ENCODE peak calls at places on chromosomes 1 and 21, in four cellular contexts. Y, A, K and P are unnamed samples.
A peak's percentile ranks its signal among the peaks of the same experiment; 100 is the strongest.

GRCh38 chr1:69915347-69915746 is 290.0 kb downstream of the LRRC40 start:
- DNase-seq in Y (no peak), A (no peak), K (no peak), P (peak; percentile 57)

GRCh38 chr1:116001739-116002487 is 25.6 kb downstream of the SLC22A15 start:
- DNase-seq in Y (no peak), A (no peak), K (no peak), P (no peak)

GRCh38 chr1:65083263-65083896 is 64.6 kb upstream of the AK4 start:
- DNase-seq in Y (peak; percentile 13), A (no peak), K (no peak), P (no peak)

GRCh38 chr1:85438353-85438752 is 26.6 kb downstream of the DDAH1 start:
- DNase-seq in Y (peak; percentile 19), A (no peak), K (no peak), P (peak; percentile 78)

GRCh38 chr1:162882248-162882666 is 21.3 kb upstream of the CCDC190 start:
- DNase-seq in Y (no peak), A (no peak), K (no peak), P (no peak)

GRCh38 chr1:23980725-23981063 is 567 bp upstream of the SRSF10 start:
- DNase-seq in Y (peak; percentile 77), A (no peak), K (no peak), P (no peak)

GRCh38 chr1:108670131-108670773 is 9.4 kb upstream of the HENMT1 start:
- DNase-seq in Y (no peak), A (no peak), K (no peak), P (no peak)

GRCh38 chr1:165883056-165883455 is 55.6 kb downstream of the UCK2 start:
- DNase-seq in Y (no peak), A (no peak), K (no peak), P (no peak)

GRCh38 chr1:210104103-210104502 is 128.5 kb upstream of the SERTAD4 start:
- DNase-seq in Y (no peak), A (no peak), K (no peak), P (no peak)

GRCh38 chr1:209368864-209369598 is 214.5 kb upstream of the CAMK1G start:
- DNase-seq in Y (peak; percentile 85), A (no peak), K (peak; percentile 74), P (peak; percentile 11)

GRCh38 chr1:27001570-27002360 is 8.3 kb downstream of the TRNP1 start:
- DNase-seq in Y (no peak), A (peak; percentile 67), K (no peak), P (peak; percentile 62)

GRCh38 chr1:1325288-1326074 is 879 bp downstream of the CPTP start:
- DNase-seq in Y (no peak), A (no peak), K (no peak), P (no peak)

GRCh38 chr21:35819134-35819533 is 241.2 kb downstream of the SETD4 start:
- DNase-seq in Y (no peak), A (no peak), K (no peak), P (no peak)

GRCh38 chr1:179101566-179101965 is 19.7 kb downstream of the TOR3A start:
- DNase-seq in Y (no peak), A (no peak), K (no peak), P (no peak)

GRCh38 chr21:22791986-22792560 is 1793.9 kb downstream of the NCAM2 start:
- DNase-seq in Y (no peak), A (no peak), K (peak; percentile 9), P (peak; percentile 88)

GRCh38 chr1:94475232-94475631 is 57.0 kb downstream of the ABCD3 start:
- DNase-seq in Y (no peak), A (no peak), K (no peak), P (no peak)

GRCh38 chr1:160662888-160663287 is 16.0 kb upstream of the SLAMF1 start:
- DNase-seq in Y (no peak), A (no peak), K (no peak), P (no peak)

GRCh38 chr1:41666991-41667631 is 182.6 kb upstream of the EDN2 start:
- DNase-seq in Y (no peak), A (no peak), K (peak; percentile 73), P (no peak)

GRCh38 chr1:27726173-27726793 is 522 bp downstream of the FAM76A start:
- DNase-seq in Y (peak; percentile 49), A (peak; percentile 57), K (peak; percentile 27), P (peak; percentile 47)

GRCh38 chr1:91523462-91523861 is 22.8 kb downstream of the CDC7 start:
- DNase-seq in Y (no peak), A (no peak), K (no peak), P (no peak)

GRCh38 chr1:203038891-203039608 is 12.8 kb downstream of the PPFIA4 start:
- DNase-seq in Y (peak; percentile 68), A (peak; percentile 72), K (peak; percentile 66), P (peak; percentile 87)

GRCh38 chr1:168960595-168960994 is 145.9 kb upstream of the ATP1B1 start:
- DNase-seq in Y (no peak), A (no peak), K (no peak), P (no peak)

GRCh38 chr1:17404034-17404671 is 32.2 kb downstream of the PADI6 start:
- DNase-seq in Y (no peak), A (no peak), K (no peak), P (no peak)

GRCh38 chr1:156927215-156928042 is 7.0 kb downstream of the LRRC71 start:
- DNase-seq in Y (peak; percentile 78), A (peak; percentile 65), K (peak; percentile 38), P (peak; percentile 85)

GRCh38 chr1:88979054-88979748 is 13.2 kb downstream of the KYAT3 start:
- DNase-seq in Y (no peak), A (no peak), K (no peak), P (no peak)

GRCh38 chr1:216903389-216903754 is 180.1 kb upstream of the ESRRG start:
- DNase-seq in Y (peak; percentile 70), A (no peak), K (no peak), P (no peak)

GRCh38 chr1:18452550-18452949 is 28.2 kb upstream of the KLHDC7A start:
- DNase-seq in Y (no peak), A (no peak), K (no peak), P (peak; percentile 50)

GRCh38 chr1:26739251-26739914 is 43.6 kb downstream of the ARID1A start:
- DNase-seq in Y (no peak), A (no peak), K (no peak), P (no peak)

GRCh38 chr1:23344987-23345472 is 946 bp upstream of the HNRNPR start:
- DNase-seq in Y (peak; percentile 30), A (no peak), K (no peak), P (no peak)

GRCh38 chr1:113692824-113693431 is 66.4 kb downstream of the PHTF1 start:
- DNase-seq in Y (no peak), A (no peak), K (no peak), P (no peak)

GRCh38 chr1:12371053-12371452 is 141.2 kb downstream of the VPS13D start:
- DNase-seq in Y (no peak), A (no peak), K (no peak), P (no peak)

GRCh38 chr1:173383341-173383740 is 93.8 kb upstream of the PRDX6 start:
- DNase-seq in Y (no peak), A (no peak), K (no peak), P (no peak)

GRCh38 chr1:55636691-55637090 is 421.5 kb upstream of the USP24 start:
- DNase-seq in Y (peak; percentile 51), A (no peak), K (no peak), P (no peak)

GRCh38 chr1:152228831-152229230 is 4.8 kb upstream of the HRNR start:
- DNase-seq in Y (no peak), A (no peak), K (no peak), P (no peak)

GRCh38 chr1:152227310-152227928 is 3.4 kb upstream of the HRNR start:
- DNase-seq in Y (no peak), A (no peak), K (no peak), P (no peak)

GRCh38 chr1:152225678-152226077 is 1.7 kb upstream of the HRNR start:
- DNase-seq in Y (no peak), A (no peak), K (no peak), P (no peak)

GRCh38 chr1:152220166-152221163 is 3.5 kb downstream of the HRNR start:
- DNase-seq in Y (no peak), A (no peak), K (no peak), P (no peak)

GRCh38 chr1:152224093-152224492 is at the start of gene HRNR:
- DNase-seq in Y (no peak), A (no peak), K (no peak), P (no peak)
- H3K9me3 ChIP-seq in Y (no peaks in the 10 kb centered on the region), A (peaks cover 7% of the 10 kb centered on the region), K (no peaks in the 10 kb centered on the region), P (no peaks in the 10 kb centered on the region)

DNA sequence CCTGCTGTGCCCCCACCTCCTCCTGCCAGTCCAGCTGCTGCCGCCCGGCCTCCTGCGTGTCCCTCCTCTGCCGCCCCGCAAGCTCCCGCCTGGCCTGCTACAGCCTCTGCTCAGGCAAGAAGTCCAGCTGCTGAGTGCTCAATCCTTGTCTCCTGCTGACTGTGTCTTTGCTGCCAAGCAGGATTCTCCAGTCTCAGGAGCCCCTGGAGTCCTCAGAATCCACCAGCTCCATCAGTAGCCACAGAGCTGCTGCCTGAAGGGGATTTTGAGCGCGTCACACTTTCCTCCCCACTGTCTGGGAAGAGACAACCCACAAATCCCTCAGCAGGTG is 973 bp downstream of the KRTAP10-11 start:
- DNase-seq in Y (no peak), A (peak; percentile 18), K (no peak), P (peak; percentile 15)
- H3K9me3 ChIP-seq in Y (peaks cover 19% of the 10 kb centered on the region), A (peaks cover 5% of the 10 kb centered on the region), K (no peaks in the 10 kb centered on the region), P (peaks cover 16% of the 10 kb centered on the region)

GRCh38 chr1:2823921-2824660 is 22.6 kb upstream of the TTC34 start:
- DNase-seq in Y (no peak), A (no peak), K (no peak), P (no peak)

GRCh38 chr1:2826736-2827292 is 25.3 kb upstream of the TTC34 start:
- DNase-seq in Y (no peak), A (no peak), K (no peak), P (no peak)

GRCh38 chr1:2824999-2825398 is 23.5 kb upstream of the TTC34 start:
- DNase-seq in Y (no peak), A (no peak), K (no peak), P (no peak)

GRCh38 chr1:2825487-2826189 is 24.1 kb upstream of the TTC34 start:
- DNase-seq in Y (no peak), A (no peak), K (no peak), P (no peak)

DNA sequence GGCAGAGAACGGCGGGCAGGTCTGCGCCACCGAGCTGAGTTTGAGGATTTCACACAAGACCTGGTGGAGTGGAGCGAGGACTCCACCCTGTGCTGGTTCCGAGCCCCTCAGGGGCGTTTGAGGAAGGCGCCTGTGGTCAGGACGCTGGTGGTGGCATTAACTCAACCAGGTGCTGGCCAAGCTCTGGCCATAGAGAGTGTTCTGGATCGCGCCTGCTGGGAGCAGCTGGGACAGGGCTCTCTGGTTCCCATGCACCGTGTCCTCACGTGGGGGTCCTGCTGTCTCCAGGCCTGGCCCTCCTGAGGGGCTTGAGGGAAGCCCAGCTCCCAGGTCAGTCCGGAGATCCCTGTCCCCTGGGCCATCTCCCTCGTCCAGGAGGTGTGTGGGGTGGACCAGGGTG is 24.8 kb upstream of the TTC34 start:
- DNase-seq in Y (no peak), A (no peak), K (no peak), P (no peak)
- H3K9me3 ChIP-seq in Y (no peaks in the 10 kb centered on the region), A (peaks cover 21% of the 10 kb centered on the region), K (no peaks in the 10 kb centered on the region), P (no peaks in the 10 kb centered on the region)

DNA sequence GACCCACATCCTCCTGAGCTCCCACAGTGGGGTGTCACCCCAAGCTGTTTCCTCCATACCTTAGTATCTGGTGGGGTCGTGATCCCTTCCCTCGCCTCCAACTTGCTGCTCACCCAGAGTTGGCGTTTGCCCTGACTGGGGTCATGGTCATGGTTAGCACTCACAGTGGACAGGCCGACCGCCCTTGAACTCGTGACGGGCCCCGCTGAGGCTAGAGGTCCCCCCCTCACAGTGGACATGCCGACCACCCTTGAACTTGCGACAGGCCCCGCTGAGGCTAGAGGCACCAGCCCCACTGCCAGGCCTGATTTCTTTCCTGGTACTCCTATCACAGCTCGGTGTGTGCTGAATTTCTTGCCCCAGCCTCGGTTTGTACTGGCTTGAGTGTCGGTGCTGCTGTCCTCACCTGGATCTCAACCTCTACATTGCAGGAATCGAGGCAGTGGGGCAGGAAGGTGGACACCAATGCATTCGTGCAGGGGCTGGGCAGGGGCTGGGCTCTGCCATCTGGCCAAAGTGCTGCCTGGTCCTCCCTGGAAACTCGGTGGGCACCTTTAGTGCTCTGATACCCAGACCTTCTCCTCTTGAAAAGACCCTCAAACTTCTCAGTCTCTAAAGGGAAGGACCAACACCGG is 37.5 kb upstream of the AJAP1 start:
- DNase-seq in Y (no peak), A (no peak), K (no peak), P (no peak)
- H3K9me3 ChIP-seq in Y (no peaks in the 10 kb centered on the region), A (peaks cover 6% of the 10 kb centered on the region), K (no peaks in the 10 kb centered on the region), P (no peaks in the 10 kb centered on the region)